ENCODE peak calls at places on chromosomes 6 and 20, in four cellular contexts. G is lower lobe of right lung, N is A549, A is mammary epithelial cell. F is an unnamed sample.

GRCh38 chr6:16286151-16286522 is 47.8 kb downstream of the GMPR start:
- DNase-seq in N (peak; percentile 39), A (no peak), G (no peak), F (no peak)

GRCh38 chr6:137155830-137156229 is 17.6 kb downstream of the IL22RA2 start:
- DNase-seq in N (no peak), A (peak; percentile 93), G (no peak), F (no peak)

GRCh38 chr6:6909111-6909510 is 198.7 kb upstream of the RREB1 start:
- DNase-seq in G (no peak), A (no peak), N (no peak), F (no peak)

GRCh38 chr6:150145830-150146229 is 3.0 kb downstream of the PPP1R14C start:
- DNase-seq in A (peak; percentile 68), G (no peak), N (no peak), F (no peak)

GRCh38 chr20:25437153-25437581 is 29.7 kb downstream of the GINS1 start:
- DNase-seq in A (peak; percentile 8), G (no peak), N (no peak), F (no peak)

GRCh38 chr6:86936834-86937218 is 502 bp upstream of the HTR1E start:
- DNase-seq in A (no peak), N (no peak), G (no peak), F (no peak)

GRCh38 chr6:1686117-1687098 is 76.7 kb downstream of the FOXC1 start:
- DNase-seq in G (peak; percentile 62), A (peak; percentile 96), N (no peak), F (no peak)

GRCh38 chr6:37783831-37784584 is 35.5 kb upstream of the ZFAND3 start:
- DNase-seq in A (no peak), N (no peak), G (peak; percentile 56), F (no peak)

GRCh38 chr6:42572523-42572922 is 8.7 kb downstream of the UBR2 start:
- DNase-seq in A (no peak), G (no peak), N (no peak), F (no peak)

GRCh38 chr6:136088693-136089092 is 161.4 kb downstream of the MTFR2 start:
- DNase-seq in N (no peak), G (no peak), A (no peak), F (no peak)

GRCh38 chr6:114249522-114249921 is 93.3 kb downstream of the HS3ST5 start:
- DNase-seq in A (no peak), N (no peak), G (no peak), F (no peak)

GRCh38 chr6:112683926-112684325 is 336.8 kb downstream of the RFPL4B start:
- DNase-seq in N (peak; percentile 3), A (peak; percentile 78), G (no peak), F (no peak)

GRCh38 chr20:43921227-43921780 is 6.7 kb downstream of the TOX2 start:
- DNase-seq in G (no peak), N (no peak), A (no peak), F (no peak)

GRCh38 chr6:134437376-134437775 is 119.5 kb upstream of the SGK1 start:
- DNase-seq in A (peak; percentile 63), N (peak; percentile 53), G (peak; percentile 65), F (no peak)

GRCh38 chr20:38034108-38034649 is 633 bp downstream of the RPRD1B start:
- DNase-seq in N (no peak), G (no peak), A (peak; percentile 6), F (no peak)

GRCh38 chr6:2970753-2971419 is 481 bp downstream of the SERPINB6 start:
- DNase-seq in N (peak; percentile 57), G (peak; percentile 91), A (peak; percentile 52), F (peak; percentile 87)

GRCh38 chr20:16528078-16528477 is 45.2 kb downstream of the KIF16B start:
- DNase-seq in G (no peak), N (peak; percentile 96), A (peak; percentile 92), F (no peak)

GRCh38 chr20:59992531-59992930 is 34.3 kb downstream of the CDH26 start:
- DNase-seq in A (no peak), N (no peak), G (no peak), F (no peak)

GRCh38 chr6:14791525-14791924 is 454.3 kb upstream of the JARID2 start:
- DNase-seq in N (no peak), A (peak; percentile 37), G (no peak), F (no peak)

GRCh38 chr20:21395666-21396044 is 1.7 kb downstream of the NKX2-4 start:
- DNase-seq in A (no peak), N (no peak), G (no peak), F (no peak)

GRCh38 chr6:30322527-30323501 is 3.9 kb upstream of the TRIM39 start:
- DNase-seq in G (no peak), A (no peak), N (no peak), F (no peak)

GRCh38 chr6:38262609-38263008 is 377.1 kb downstream of the BTBD9 start:
- DNase-seq in A (peak; percentile 60), G (no peak), N (no peak), F (no peak)

GRCh38 chr20:14724465-14724864 is 387.1 kb upstream of the FLRT3 start:
- DNase-seq in A (no peak), N (no peak), G (no peak), F (no peak)

GRCh38 chr20:10469599-10469998 is 34.5 kb downstream of the SLX4IP start:
- DNase-seq in A (peak; percentile 73), G (no peak), N (peak; percentile 89), F (peak; percentile 76)

GRCh38 chr20:60751826-60752225 is 500.2 kb upstream of the CDH4 start:
- DNase-seq in A (no peak), G (no peak), N (no peak), F (no peak)

GRCh38 chr20:11912013-11912663 is 5.6 kb upstream of the BTBD3 start:
- DNase-seq in A (no peak), G (no peak), N (peak; percentile 24), F (no peak)

GRCh38 chr20:32934580-32934979 is 69.7 kb downstream of the SUN5 start:
- DNase-seq in G (no peak), A (no peak), N (no peak), F (no peak)

GRCh38 chr6:119350202-119351004 is 842 bp upstream of the MAN1A1 start:
- DNase-seq in A (peak; percentile 38), G (no peak), N (peak; percentile 4), F (no peak)
- TF ChIP-seq CTCF in A (no peak), G (no peak), N (no peak), F (no peak)

DNA sequence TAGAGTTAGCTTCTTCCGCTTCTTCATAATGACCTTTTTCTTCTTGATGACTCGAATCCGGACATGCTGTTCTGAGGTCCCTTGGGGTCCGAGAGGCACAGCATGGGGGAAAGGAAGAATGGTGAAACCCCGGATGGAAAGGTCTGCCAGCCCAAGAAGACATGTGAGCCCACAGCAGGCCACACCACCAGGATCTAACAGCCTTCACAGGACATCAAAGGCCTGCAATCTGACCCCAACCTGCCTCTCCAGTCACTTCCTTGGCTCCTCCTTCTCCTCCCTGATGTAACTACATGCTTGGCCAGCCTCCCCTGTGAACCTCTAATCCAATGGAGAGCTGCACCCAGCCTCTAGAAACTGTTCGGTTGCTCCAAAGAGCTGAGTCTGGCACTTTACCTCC is 1.6 kb downstream of the CPXM1 start:
- DNase-seq in N (no peak), G (no peak), A (no peak), F (no peak)
- H3K27ac ChIP-seq in N (no peak overlapping the region), G (no peak overlapping the region), A (no peak overlapping the region), F (no peak overlapping the region)

GRCh38 chr6:167034056-167034455 is 34.9 kb downstream of the CEP43 start:
- DNase-seq in A (no peak), G (no peak), N (no peak), F (no peak)
- TF ChIP-seq CTCF in A (no peak), G (no peak), N (no peak), F (no peak)

GRCh38 chr6:52510213-52510562 is 66.7 kb downstream of the TRAM2 start:
- DNase-seq in G (no peak), A (no peak), N (no peak), F (no peak)
- H3K27ac ChIP-seq in G (no peak overlapping the region), A (no peak overlapping the region), N (no peak overlapping the region), F (peak overlapping the region; percentile 86)

GRCh38 chr6:28900577-28901266 is 23.1 kb downstream of the TRIM27 start:
- DNase-seq in N (no peak), A (no peak), G (no peak), F (no peak)

GRCh38 chr6:28895131-28895812 is 28.5 kb downstream of the TRIM27 start:
- DNase-seq in N (peak; percentile 94), A (peak; percentile 94), G (peak; percentile 92), F (peak; percentile 95)

GRCh38 chr6:28893172-28893799 is 30.5 kb downstream of the TRIM27 start:
- DNase-seq in G (no peak), N (no peak), A (no peak), F (no peak)

GRCh38 chr6:28898710-28898965 is 25.1 kb downstream of the TRIM27 start:
- DNase-seq in N (no peak), A (no peak), G (no peak), F (no peak)

GRCh38 chr6:28896505-28897392 is 27.0 kb downstream of the TRIM27 start:
- DNase-seq in G (peak; percentile 61), N (peak; percentile 74), A (peak; percentile 68), F (peak; percentile 80)
- TF ChIP-seq CTCF in G (peak; percentile 28), N (peak; percentile 17), A (peak; percentile 45), F (no peak)

GRCh38 chr20:63435552-63435951 is 36.9 kb downstream of the KCNQ2 start:
- DNase-seq in A (no peak), G (no peak), N (no peak), F (no peak)

GRCh38 chr20:63440366-63440955 is 32.0 kb downstream of the KCNQ2 start:
- DNase-seq in A (no peak), N (no peak), G (no peak), F (no peak)

GRCh38 chr20:63441136-63441776 is 31.2 kb downstream of the KCNQ2 start:
- DNase-seq in N (no peak), A (no peak), G (no peak), F (no peak)

GRCh38 chr20:63439866-63440265 is 32.6 kb downstream of the KCNQ2 start:
- DNase-seq in G (no peak), N (no peak), A (no peak), F (no peak)

GRCh38 chr20:63438121-63438520 is 34.3 kb downstream of the KCNQ2 start:
- DNase-seq in A (no peak), N (no peak), G (no peak), F (no peak)
- H3K27ac ChIP-seq in A (no peak overlapping the region), N (no peak overlapping the region), G (no peak overlapping the region), F (no peak overlapping the region)

GRCh38 chr6:43951063-43951755 is 176.0 kb downstream of the MRPL14 start:
- DNase-seq in N (peak; percentile 28), A (no peak), G (peak; percentile 67), F (peak; percentile 71)

GRCh38 chr6:43951756-43952675 is 175.2 kb downstream of the MRPL14 start:
- DNase-seq in N (no peak), G (no peak), A (no peak), F (peak; percentile 46)

GRCh38 chr6:43953794-43954310 is 173.4 kb downstream of the MRPL14 start:
- DNase-seq in N (no peak), G (no peak), A (no peak), F (peak; percentile 57)

GRCh38 chr6:43953256-43953655 is 174.0 kb downstream of the MRPL14 start:
- DNase-seq in N (no peak), A (no peak), G (no peak), F (no peak)

GRCh38 chr6:43952746-43953145 is 174.5 kb downstream of the MRPL14 start:
- DNase-seq in A (no peak), N (peak; percentile 12), G (no peak), F (no peak)
- TF ChIP-seq CTCF in A (no peak), N (no peak), G (no peak), F (no peak)